ENCODE peak calls at places on chromosomes 2 and 18, in eight cellular contexts. D, L, K, E, S, U, O and Y are unnamed samples.

GRCh38 chr2:203759692-203760365 is 53.4 kb downstream of the CD28 start:
- DNase-seq in K (peak; percentile 93), E (no peak), O (no peak), S (no peak), U (no peak), L (no peak), D (peak; percentile 32), Y (peak; percentile 82)

GRCh38 chr18:73785276-73785675 is 362.4 kb downstream of the FBXO15 start:
- DNase-seq in E (no peak), L (no peak), O (no peak), K (peak; percentile 53), D (peak; percentile 59), U (no peak), S (no peak), Y (peak; percentile 78)

GRCh38 chr2:211875488-211875887 is 663.1 kb downstream of the ERBB4 start:
- DNase-seq in O (no peak), U (no peak), E (no peak), L (no peak), S (no peak), K (no peak), D (no peak), Y (peak; percentile 5)

GRCh38 chr2:38533180-38533579 is 69.5 kb downstream of the HNRNPLL start:
- DNase-seq in E (no peak), U (no peak), L (no peak), O (no peak), S (no peak), D (no peak), K (no peak), Y (no peak)

GRCh38 chr18:45379903-45380302 is 235.4 kb upstream of the SLC14A2 start:
- DNase-seq in U (peak; percentile 2), S (no peak), O (no peak), L (no peak), K (peak; percentile 54), E (no peak), D (no peak), Y (peak; percentile 29)

GRCh38 chr2:226690471-226691024 is 109.1 kb downstream of the IRS1 start:
- DNase-seq in U (no peak), E (no peak), K (no peak), S (no peak), O (no peak), L (no peak), D (no peak), Y (no peak)

GRCh38 chr18:28735731-28736130 is 558.8 kb upstream of the CDH2 start:
- DNase-seq in E (no peak), U (peak; percentile 65), K (peak; percentile 46), D (peak; percentile 94), S (no peak), L (no peak), O (no peak), Y (peak; percentile 84)

GRCh38 chr2:56182420-56182819 is 1.4 kb upstream of the CCDC85A start:
- DNase-seq in U (no peak), D (no peak), E (no peak), S (no peak), L (no peak), K (no peak), O (no peak), Y (no peak)

GRCh38 chr2:144702051-144702450 is 182.1 kb upstream of the ZEB2 start:
- DNase-seq in O (no peak), K (no peak), D (no peak), S (no peak), E (no peak), U (no peak), L (no peak), Y (no peak)

GRCh38 chr18:10715791-10716190 is 190.0 kb downstream of the NAPG start:
- DNase-seq in L (no peak), O (no peak), D (peak; percentile 88), K (peak; percentile 27), U (peak; percentile 59), S (no peak), E (no peak), Y (peak; percentile 88)

GRCh38 chr2:24638568-24638967 is 147.5 kb downstream of the NCOA1 start:
- DNase-seq in L (no peak), S (no peak), U (no peak), D (no peak), O (no peak), E (no peak), K (no peak), Y (no peak)

GRCh38 chr18:13449651-13450050 is 231.1 kb downstream of the LDLRAD4 start:
- DNase-seq in L (no peak), S (no peak), D (no peak), U (no peak), K (no peak), O (no peak), E (no peak), Y (no peak)

GRCh38 chr18:79915161-79916127 is 36.0 kb downstream of the SLC66A2 start:
- DNase-seq in O (peak; percentile 11), E (no peak), S (no peak), U (no peak), L (no peak), D (no peak), K (no peak), Y (no peak)

GRCh38 chr2:241425368-241425767 is 69.3 kb downstream of the FARP2 start:
- DNase-seq in U (no peak), E (no peak), K (no peak), L (no peak), O (no peak), D (no peak), S (no peak), Y (no peak)

GRCh38 chr2:60794271-60794863 is 38.3 kb downstream of the PAPOLG start:
- DNase-seq in E (no peak), L (no peak), D (peak; percentile 48), O (no peak), U (peak; percentile 58), S (no peak), K (no peak), Y (peak; percentile 34)

GRCh38 chr2:16717477-16717876 is 51.8 kb upstream of the CYRIA start:
- DNase-seq in O (no peak), L (no peak), K (no peak), E (no peak), D (no peak), S (peak; percentile 30), U (no peak), Y (no peak)

GRCh38 chr2:44324971-44325426 is 36.3 kb downstream of the PREPL start:
- DNase-seq in K (peak; percentile 8), S (no peak), L (no peak), E (no peak), D (peak; percentile 74), O (no peak), U (no peak), Y (peak; percentile 59)

GRCh38 chr2:45990131-45990530 is 307.1 kb upstream of the EPAS1 start:
- DNase-seq in K (no peak), S (no peak), L (no peak), D (no peak), O (no peak), U (no peak), E (no peak), Y (no peak)

GRCh38 chr2:174350018-174350417 is 15.3 kb downstream of the SP9 start:
- DNase-seq in S (no peak), E (no peak), K (no peak), U (no peak), L (no peak), O (no peak), D (no peak), Y (no peak)

GRCh38 chr2:121824264-121824663 is 68.8 kb downstream of the TSN start:
- DNase-seq in U (no peak), L (no peak), E (no peak), S (no peak), O (no peak), D (no peak), K (no peak), Y (no peak)

GRCh38 chr2:39949131-39949530 is 170.1 kb upstream of the THUMPD2 start:
- DNase-seq in D (no peak), S (no peak), E (no peak), K (no peak), U (no peak), O (no peak), L (no peak), Y (peak; percentile 18)

GRCh38 chr2:189511935-189512334 is 68.7 kb downstream of the SLC40A1 start:
- DNase-seq in L (no peak), U (no peak), E (no peak), S (no peak), K (no peak), O (no peak), D (no peak), Y (no peak)

GRCh38 chr2:26615336-26616031 is 25.7 kb downstream of the CIB4 start:
- DNase-seq in D (no peak), S (no peak), L (no peak), U (no peak), E (no peak), O (no peak), K (no peak), Y (no peak)

GRCh38 chr18:11002796-11003195 is 146.6 kb downstream of the PIEZO2 start:
- DNase-seq in U (no peak), S (no peak), D (no peak), L (no peak), O (no peak), K (no peak), E (no peak), Y (no peak)

GRCh38 chr2:220227272-220227920 is 600.0 kb downstream of the SLC4A3 start:
- DNase-seq in K (peak; percentile 50), S (no peak), O (no peak), E (no peak), D (peak; percentile 21), U (no peak), L (no peak), Y (peak; percentile 85)

GRCh38 chr2:138034536-138034935 is 70.3 kb downstream of the HNMT start:
- DNase-seq in D (no peak), L (no peak), E (no peak), U (no peak), O (no peak), K (no peak), S (no peak), Y (no peak)

GRCh38 chr2:66966631-66967030 is 430.5 kb upstream of the ETAA1 start:
- DNase-seq in D (peak; percentile 59), U (peak; percentile 51), K (no peak), E (no peak), L (no peak), O (no peak), S (no peak), Y (no peak)

GRCh38 chr2:232116839-232117238 is 155.3 kb downstream of the DIS3L2 start:
- DNase-seq in L (no peak), S (no peak), U (no peak), O (no peak), K (no peak), D (no peak), E (no peak), Y (no peak)

GRCh38 chr2:119010336-119010735 is 68.3 kb downstream of the MARCO start:
- DNase-seq in S (no peak), O (no peak), K (no peak), U (no peak), D (no peak), E (no peak), L (no peak), Y (no peak)

GRCh38 chr2:10126627-10127026 is 4.1 kb downstream of the RRM2 start:
- DNase-seq in E (no peak), L (no peak), U (no peak), S (no peak), O (no peak), K (no peak), D (peak; percentile 91), Y (no peak)